ENCODE peak calls at places on chromosomes 4 and X, in six cellular contexts. E is cardiac fibroblast; U is LHCN-M2; G is stimulated activated CD8-positive, alpha-beta memory T cell treated with anti-CD3 and anti-CD28 coated beads, Interleukin-2, amount 100 ng/mL, for 1 hour; F is NCI-H1417; B is NCI-H2171 treated with DMSO at 0.1 percent for 48 hours. Y is an unnamed sample.

GRCh38 chr4:152831416-152831815 is 51.7 kb downstream of the ARFIP1 start:
- DNase-seq in E (no peak), U (no peak), G (no peak), F (no peak), B (no peak), Y (no peak)

GRCh38 chr4:26964512-26964911 is 103.9 kb downstream of the STIM2 start:
- DNase-seq in E (no peak), U (no peak), G (no peak), F (no peak), B (no peak), Y (no peak)

GRCh38 chr4:75708218-75708691 is 16.1 kb upstream of the USO1 start:
- DNase-seq in E (no peak), U (no peak), G (no peak), F (no peak), B (no peak), Y (no peak)

GRCh38 chr4:94352996-94353395 is 10.4 kb upstream of the HPGDS start:
- DNase-seq in E (no peak), U (peak), G (no peak), F (no peak), B (no peak), Y (no peak)

GRCh38 chrX:130005408-130005807 is 23.0 kb downstream of the BCORL1 start:
- DNase-seq in E (no peak), U (no peak), G (no peak), F (no peak), B (no peak), Y (no peak)

GRCh38 chrX:153934473-153935325 is at the start of gene NAA10:
- DNase-seq in E (peak), U (peak), G (peak), F (peak), B (peak), Y (peak)

GRCh38 chrX:128460835-128461234 is 408.6 kb upstream of the ACTRT1 start:
- DNase-seq in E (no peak), U (no peak), G (no peak), F (no peak), B (peak), Y (no peak)

GRCh38 chr4:39044947-39045734 is 12.9 kb upstream of the TMEM156 start:
- DNase-seq in E (no peak), U (no peak), G (peak), F (peak), B (no peak), Y (no peak)

GRCh38 chr4:152585036-152585439 is 49.1 kb upstream of the FBXW7 start:
- DNase-seq in E (no peak), U (no peak), G (no peak), F (no peak), B (no peak), Y (no peak)

GRCh38 chr4:108171541-108172230 is 3.0 kb upstream of the LEF1 start:
- DNase-seq in E (no peak), U (no peak), G (peak), F (no peak), B (no peak), Y (no peak)

GRCh38 chrX:109911046-109911445 is 91.9 kb upstream of the TMEM164 start:
- DNase-seq in E (peak), U (no peak), G (no peak), F (no peak), B (no peak), Y (no peak)

GRCh38 chrX:38437093-38437492 is 84.7 kb downstream of the OTC start:
- DNase-seq in E (peak), U (peak), G (no peak), F (no peak), B (no peak), Y (no peak)

GRCh38 chr4:98510757-98511517 is 147.5 kb downstream of the TSPAN5 start:
- DNase-seq in E (peak), U (peak), G (no peak), F (no peak), B (no peak), Y (no peak)

GRCh38 chr4:617644-618330 is 7.6 kb upstream of the PDE6B start:
- DNase-seq in E (no peak), U (no peak), G (no peak), F (no peak), B (no peak), Y (no peak)

GRCh38 chr4:184262901-184263300 is 45.2 kb upstream of the ENPP6 start:
- DNase-seq in E (peak), U (peak), G (no peak), F (no peak), B (no peak), Y (no peak)

GRCh38 chrX:56978172-56978571 is 17.2 kb downstream of the SPIN3 start:
- DNase-seq in E (peak), U (peak), G (peak), F (peak), B (peak), Y (peak)

GRCh38 chrX:17409566-17410290 is 34.7 kb downstream of the NHS start:
- DNase-seq in E (no peak), U (no peak), G (no peak), F (peak), B (no peak), Y (no peak)

GRCh38 chr4:86497980-86498379 is 96.1 kb upstream of the PTPN13 start:
- DNase-seq in E (peak), U (no peak), G (no peak), F (no peak), B (no peak), Y (no peak)

GRCh38 chr4:86220137-86220536 is 139.7 kb downstream of the MAPK10 start:
- DNase-seq in E (peak), U (peak), G (no peak), F (no peak), B (no peak), Y (no peak)

GRCh38 chr4:73723029-73723428 is 17.3 kb upstream of the CXCL8 start:
- DNase-seq in E (peak), U (no peak), G (no peak), F (no peak), B (no peak), Y (peak)

GRCh38 chrX:68894513-68895338 is 65.9 kb downstream of the EFNB1 start:
- DNase-seq in E (peak), U (peak), G (no peak), F (peak), B (no peak), Y (peak)

GRCh38 chrX:43958529-43958928 is 14.7 kb downstream of the NDP start:
- DNase-seq in E (peak), U (peak), G (no peak), F (peak), B (peak), Y (peak)

GRCh38 chrX:141468940-141469339 is 115.6 kb downstream of the SPANXA1 start:
- DNase-seq in E (peak), U (peak), G (no peak), F (no peak), B (no peak), Y (no peak)

GRCh38 chr4:188168621-188169020 is 29.4 kb downstream of the TRIML1 start:
- DNase-seq in E (no peak), U (no peak), G (no peak), F (no peak), B (no peak), Y (no peak)

GRCh38 chr4:47647544-47647943 is 162.5 kb downstream of the ATP10D start:
- DNase-seq in E (peak), U (no peak), G (no peak), F (no peak), B (no peak), Y (no peak)

GRCh38 chr4:6758732-6759131 is 23.8 kb upstream of the KIAA0232 start:
- DNase-seq in E (no peak), U (no peak), G (no peak), F (no peak), B (no peak), Y (no peak)

GRCh38 chrX:4277122-4277521 is 563.7 kb upstream of the PRKX start:
- DNase-seq in E (no peak), U (no peak), G (no peak), F (no peak), B (no peak), Y (no peak)

GRCh38 chr4:167903291-167903721 is 189.0 kb upstream of the ANXA10 start:
- DNase-seq in E (peak), U (peak), G (no peak), F (no peak), B (no peak), Y (no peak)

GRCh38 chrX:139015627-139016026 is 304.1 kb upstream of the FGF13 start:
- DNase-seq in E (no peak), U (no peak), G (no peak), F (no peak), B (no peak), Y (no peak)

GRCh38 chr4:83124079-83124780 is 9.7 kb upstream of the PLAC8 start:
- DNase-seq in E (peak), U (no peak), G (no peak), F (no peak), B (no peak), Y (no peak)

GRCh38 chr4:15451181-15451865 is 18.4 kb upstream of the CC2D2A start:
- DNase-seq in E (peak), U (peak), G (no peak), F (no peak), B (no peak), Y (no peak)

GRCh38 chr4:102867278-102868152 is 1.3 kb upstream of the CISD2 start:
- DNase-seq in E (no peak), U (no peak), G (no peak), F (peak), B (no peak), Y (no peak)

GRCh38 chr4:54958236-54958635 is 167.2 kb downstream of the KDR start:
- DNase-seq in E (no peak), U (no peak), G (no peak), F (no peak), B (no peak), Y (no peak)

GRCh38 chrX:646228-646495 is 15.6 kb downstream of the SHOX start:
- DNase-seq in E (no peak), U (no peak), G (no peak), F (no peak), B (no peak), Y (no peak)

GRCh38 chrX:69600182-69600581 is 15.7 kb upstream of the EDA start:
- DNase-seq in E (no peak), U (no peak), G (no peak), F (no peak), B (no peak), Y (no peak)

GRCh38 chrX:143873343-143873742 is 10.5 kb upstream of the UBE2NL start:
- DNase-seq in E (peak), U (peak), G (no peak), F (no peak), B (no peak), Y (no peak)

GRCh38 chr4:78545275-78546246 is 6.0 kb upstream of the ANXA3 start:
- DNase-seq in E (peak), U (peak), G (no peak), F (no peak), B (no peak), Y (no peak)